ENCODE peak calls at places on chromosomes 13 and 19, in eight cellular contexts. O is Caco-2, J is BE2C, U is left ventricle myocardium inferior, I is epithelial cell of proximal tubule, E is AG10803, N is Peyer's patch, F is fibroblast of mammary gland. M is an unnamed sample.

GRCh38 chr19:49155005-49155826 is at the start of gene HRC:
- DNase-seq in O (no peak), J (no peak), U (peak; percentile 76), I (no peak), E (no peak), N (no peak), F (no peak), M (no peak)

GRCh38 chr13:73657821-73658540 is 476.2 kb downstream of the KLF12 start:
- DNase-seq in O (no peak), J (no peak), U (peak; percentile 71), I (no peak), E (peak; percentile 35), N (no peak), F (peak; percentile 71), M (peak; percentile 93)

GRCh38 chr13:46158983-46159382 is 23.0 kb downstream of the LCP1 start:
- DNase-seq in O (no peak), J (no peak), U (no peak), I (no peak), E (no peak), N (no peak), F (no peak), M (no peak)

GRCh38 chr19:29211562-29212416 is 1.2 kb downstream of the UQCRFS1 start:
- DNase-seq in O (no peak), J (no peak), U (no peak), I (no peak), E (peak; percentile 15), N (no peak), F (peak; percentile 50), M (peak; percentile 31)

GRCh38 chr19:7355151-7355845 is 6.6 kb downstream of the ARHGEF18 start:
- DNase-seq in O (no peak), J (no peak), U (no peak), I (no peak), E (peak; percentile 48), N (no peak), F (peak; percentile 48), M (peak; percentile 47)

GRCh38 chr13:101626925-101627555 is 174.6 kb downstream of the ITGBL1 start:
- DNase-seq in O (no peak), J (no peak), U (no peak), I (no peak), E (no peak), N (peak; percentile 55), F (no peak), M (no peak)

GRCh38 chr13:48737689-48738088 is 84.0 kb downstream of the CYSLTR2 start:
- DNase-seq in O (no peak), J (no peak), U (no peak), I (no peak), E (no peak), N (no peak), F (no peak), M (no peak)

GRCh38 chr19:2428027-2428690 is 773 bp upstream of the TIMM13 start:
- DNase-seq in O (no peak), J (peak; percentile 53), U (peak; percentile 36), I (no peak), E (peak; percentile 9), N (no peak), F (peak; percentile 47), M (peak; percentile 40)

GRCh38 chr13:110017379-110017778 is 231.0 kb upstream of the IRS2 start:
- DNase-seq in O (peak; percentile 79), J (no peak), U (no peak), I (peak; percentile 78), E (peak; percentile 92), N (no peak), F (peak; percentile 93), M (peak; percentile 88)

GRCh38 chr13:59229401-59229800 is 934.3 kb downstream of the DIAPH3 start:
- DNase-seq in O (no peak), J (no peak), U (no peak), I (no peak), E (no peak), N (no peak), F (no peak), M (no peak)

GRCh38 chr19:37931941-37932655 is 25.1 kb downstream of the SIPA1L3 start:
- DNase-seq in O (peak; percentile 94), J (no peak), U (peak; percentile 32), I (peak; percentile 91), E (peak; percentile 58), N (peak; percentile 89), F (peak; percentile 54), M (peak; percentile 51)

GRCh38 chr13:113651511-113652403 is 6.2 kb downstream of the ATP4B start:
- DNase-seq in O (peak; percentile 30), J (peak; percentile 9), U (peak; percentile 9), I (no peak), E (no peak), N (peak; percentile 45), F (no peak), M (no peak)

GRCh38 chr13:40790232-40790631 is 821 bp downstream of the SLC25A15 start:
- DNase-seq in O (no peak), J (no peak), U (no peak), I (no peak), E (no peak), N (no peak), F (no peak), M (no peak)
- H3K4me3 ChIP-seq in O (peak overlapping the region; percentile 98), J (peak overlapping the region; percentile 84), U (peak overlapping the region; percentile 75), I (peak overlapping the region; percentile 84), E (peak overlapping the region; percentile 75), N (peak overlapping the region; percentile 54), F (peak overlapping the region; percentile 73), M (peak overlapping the region; percentile 71)

GRCh38 chr19:30799854-30800755 is 427.9 kb downstream of the ZNF536 start:
- DNase-seq in O (no peak), J (peak; percentile 59), U (peak; percentile 44), I (no peak), E (peak; percentile 8), N (no peak), F (no peak), M (no peak)
- TF ChIP-seq CTCF in O (peak; percentile 58), J (peak; percentile 72), U (peak; percentile 83), I (peak; percentile 46), E (peak; percentile 78), N (peak; percentile 45), F (peak; percentile 40), M (peak; percentile 47)

DNA sequence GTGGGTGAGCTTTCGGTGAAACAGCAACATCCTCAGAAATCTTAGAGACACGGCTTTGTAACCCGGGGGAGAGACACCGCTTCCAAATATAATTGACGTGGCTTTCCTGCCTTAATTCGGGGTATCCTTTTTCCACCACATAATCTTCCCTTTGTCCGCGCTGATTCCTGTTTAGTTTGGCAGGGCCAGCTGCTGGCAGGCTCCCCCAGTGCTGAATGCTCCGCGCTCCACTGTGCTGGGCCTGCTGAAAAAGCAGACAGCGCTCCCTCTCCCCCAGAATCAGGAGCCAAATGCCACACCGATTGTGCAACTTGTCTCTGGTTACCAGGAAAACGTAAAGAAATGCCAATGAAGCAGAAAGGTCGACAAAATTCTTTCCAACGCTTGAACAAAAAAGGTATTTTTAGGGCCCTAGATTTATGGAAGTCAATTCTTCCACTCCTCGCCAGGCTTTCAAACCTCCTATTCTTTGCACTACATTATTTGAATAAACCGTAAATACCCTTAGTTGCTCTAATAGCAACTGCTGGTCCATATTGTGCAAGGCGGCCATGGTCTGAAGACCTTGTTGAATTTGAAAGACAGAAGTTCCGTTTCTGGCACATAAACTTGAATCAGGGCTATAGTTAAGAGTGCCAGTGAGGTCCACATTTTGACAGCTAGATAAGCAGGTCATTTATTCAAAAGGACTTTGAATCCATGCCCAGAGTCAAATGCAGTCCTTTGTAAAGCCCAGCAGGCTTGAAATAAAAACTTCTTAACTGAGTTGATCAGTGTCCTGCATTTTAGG is 206.7 kb upstream of the RFC3 start:
- DNase-seq in O (no peak), J (no peak), U (peak; percentile 76), I (peak; percentile 51), E (no peak), N (no peak), F (peak; percentile 10), M (peak; percentile 95)
- H3K4me3 ChIP-seq in O (no peak overlapping the region), J (no peak overlapping the region), U (peak overlapping the region; percentile 59), I (peak overlapping the region; percentile 46), E (no peak overlapping the region), N (no peak overlapping the region), F (no peak overlapping the region), M (no peak overlapping the region)

GRCh38 chr13:92143766-92144165 is 745.3 kb downstream of the GPC5 start:
- DNase-seq in O (no peak), J (no peak), U (no peak), I (no peak), E (no peak), N (no peak), F (no peak), M (no peak)
- TF ChIP-seq CTCF in O (no peak), J (no peak), U (no peak), I (peak; percentile 34), E (no peak), N (no peak), F (no peak), M (no peak)

GRCh38 chr13:72141845-72142470 is 275.0 kb upstream of the DACH1 start:
- DNase-seq in O (no peak), J (no peak), U (no peak), I (no peak), E (peak; percentile 11), N (no peak), F (peak; percentile 8), M (peak; percentile 64)
- H3K4me3 ChIP-seq in O (no peak overlapping the region), J (no peak overlapping the region), U (no peak overlapping the region), I (no peak overlapping the region), E (no peak overlapping the region), N (no peak overlapping the region), F (no peak overlapping the region), M (no peak overlapping the region)

GRCh38 chr19:13842294-13843103 is 34.4 kb upstream of the NANOS3 start:
- DNase-seq in O (peak; percentile 70), J (peak; percentile 74), U (peak; percentile 91), I (no peak), E (peak; percentile 79), N (peak; percentile 93), F (peak; percentile 57), M (peak; percentile 77)
- TF ChIP-seq CTCF in O (no peak), J (no peak), U (peak; percentile 22), I (no peak), E (no peak), N (peak; percentile 18), F (no peak), M (no peak)

DNA sequence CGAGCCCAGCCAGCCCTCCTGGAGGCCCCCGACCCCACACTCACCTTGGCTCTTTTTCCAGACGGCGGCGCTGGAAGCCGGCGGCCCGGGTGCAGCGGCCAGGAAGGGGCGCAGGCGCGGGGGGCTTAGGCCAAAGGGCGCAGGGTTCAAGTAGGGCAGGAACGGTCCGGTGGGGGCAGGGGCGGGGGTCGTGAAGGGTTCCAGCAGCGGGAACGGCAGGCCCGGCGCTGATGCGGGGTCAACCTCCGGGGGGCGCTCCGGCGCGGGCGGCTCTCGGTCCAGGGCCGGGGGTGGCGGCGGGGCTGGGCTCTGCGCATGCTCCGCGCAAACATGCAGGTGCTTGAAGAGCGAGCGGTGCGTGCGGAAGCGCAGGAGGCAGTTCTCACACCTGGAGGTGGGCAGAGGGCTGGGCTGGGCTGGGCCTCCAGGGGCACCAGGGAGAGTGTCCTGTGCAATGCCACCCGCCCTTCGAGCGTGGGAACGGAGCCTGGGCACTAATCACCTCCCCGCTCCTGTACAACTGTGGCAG is 2.3 kb downstream of the ZNF414 start:
- DNase-seq in O (no peak), J (no peak), U (no peak), I (no peak), E (no peak), N (peak; percentile 46), F (no peak), M (no peak)
- H3K4me3 ChIP-seq in O (no peak overlapping the region), J (no peak overlapping the region), U (no peak overlapping the region), I (no peak overlapping the region), E (no peak overlapping the region), N (no peak overlapping the region), F (no peak overlapping the region), M (no peak overlapping the region)